ENCODE peak calls at places on chromosomes 1 and 21, in nine cellular contexts. I, B, J, S, N, K, R, P and V are unnamed samples.

GRCh38 chr1:180309338-180309737 is 79.3 kb downstream of the LHX4 start:
- DNase-seq in I (no peak), B (no peak), J (no peak), S (no peak), N (no peak), K (no peak), R (peak), P (no peak), V (no peak)

GRCh38 chr1:38053416-38054091 is 7.0 kb upstream of the POU3F1 start:
- DNase-seq in I (no peak), B (no peak), J (no peak), S (no peak), N (no peak), K (no peak), R (no peak), P (no peak), V (no peak)

GRCh38 chr1:94936861-94937620 is 10.1 kb upstream of the CNN3 start:
- DNase-seq in I (no peak), B (no peak), J (no peak), S (no peak), N (no peak), K (no peak), R (no peak), P (no peak), V (no peak)

GRCh38 chr1:76770979-76771378 is 96.3 kb upstream of the ST6GALNAC5 start:
- DNase-seq in I (no peak), B (no peak), J (no peak), S (no peak), N (no peak), K (no peak), R (no peak), P (no peak), V (no peak)

GRCh38 chr1:94951509-94952208 is 24.7 kb upstream of the CNN3 start:
- DNase-seq in I (no peak), B (no peak), J (no peak), S (no peak), N (no peak), K (no peak), R (no peak), P (no peak), V (no peak)

GRCh38 chr1:54516249-54516920 is 31.6 kb upstream of the ACOT11 start:
- DNase-seq in I (no peak), B (no peak), J (no peak), S (no peak), N (no peak), K (no peak), R (no peak), P (no peak), V (no peak)

GRCh38 chr1:214004014-214004413 is 16.2 kb downstream of the PROX1 start:
- DNase-seq in I (no peak), B (no peak), J (no peak), S (no peak), N (no peak), K (no peak), R (no peak), P (no peak), V (no peak)

GRCh38 chr1:162141273-162142023 is 72.0 kb downstream of the NOS1AP start:
- DNase-seq in I (no peak), B (no peak), J (no peak), S (no peak), N (no peak), K (no peak), R (no peak), P (no peak), V (no peak)

GRCh38 chr1:60425528-60425927 is 352.0 kb upstream of the C1orf87 start:
- DNase-seq in I (peak), B (no peak), J (no peak), S (no peak), N (no peak), K (no peak), R (peak), P (peak), V (no peak)

GRCh38 chr1:221810406-221810805 is 68.5 kb upstream of the DUSP10 start:
- DNase-seq in I (no peak), B (no peak), J (no peak), S (no peak), N (no peak), K (no peak), R (no peak), P (no peak), V (peak)

GRCh38 chr1:42171679-42172266 is 7.2 kb upstream of the GUCA2A start:
- DNase-seq in I (no peak), B (no peak), J (no peak), S (no peak), N (no peak), K (no peak), R (no peak), P (no peak), V (no peak)

GRCh38 chr1:219041819-219042218 is 131.9 kb upstream of the LYPLAL1 start:
- DNase-seq in I (no peak), B (no peak), J (no peak), S (no peak), N (no peak), K (no peak), R (no peak), P (no peak), V (no peak)

GRCh38 chr1:183185941-183186490 is at the start of gene LAMC2:
- DNase-seq in I (peak), B (no peak), J (peak), S (no peak), N (no peak), K (peak), R (peak), P (no peak), V (peak)

GRCh38 chr21:39014751-39015150 is 168.5 kb downstream of the PSMG1 start:
- DNase-seq in I (no peak), B (no peak), J (no peak), S (no peak), N (no peak), K (no peak), R (no peak), P (no peak), V (peak)

GRCh38 chr21:16588433-16588860 is 858.7 kb downstream of the USP25 start:
- DNase-seq in I (peak), B (peak), J (peak), S (no peak), N (no peak), K (peak), R (peak), P (no peak), V (peak)

GRCh38 chr21:45558044-45558721 is 15.9 kb upstream of the SLC19A1 start:
- DNase-seq in I (no peak), B (no peak), J (no peak), S (no peak), N (no peak), K (peak), R (no peak), P (no peak), V (no peak)

GRCh38 chr1:36115200-36115669 is 9.8 kb downstream of the COL8A2 start:
- DNase-seq in I (no peak), B (peak), J (no peak), S (no peak), N (no peak), K (no peak), R (no peak), P (no peak), V (no peak)

GRCh38 chr21:41283211-41283818 is 33.3 kb upstream of the FAM3B start:
- DNase-seq in I (peak), B (no peak), J (no peak), S (peak), N (no peak), K (no peak), R (peak), P (peak), V (peak)

GRCh38 chr1:29673669-29674624 is 437.6 kb downstream of the PTPRU start:
- DNase-seq in I (no peak), B (no peak), J (no peak), S (no peak), N (no peak), K (no peak), R (no peak), P (no peak), V (no peak)

GRCh38 chr1:27161594-27161993 is 6.7 kb upstream of the SLC9A1 start:
- DNase-seq in I (no peak), B (no peak), J (no peak), S (peak), N (no peak), K (no peak), R (no peak), P (peak), V (peak)

GRCh38 chr1:243748706-243749283 is 101.2 kb downstream of the AKT3 start:
- DNase-seq in I (no peak), B (no peak), J (no peak), S (peak), N (no peak), K (no peak), R (peak), P (peak), V (peak)

GRCh38 chr21:27380303-27380702 is 413.4 kb upstream of the ADAMTS5 start:
- DNase-seq in I (no peak), B (no peak), J (no peak), S (no peak), N (no peak), K (no peak), R (no peak), P (no peak), V (no peak)

GRCh38 chr1:73860421-73860950 is 337.5 kb downstream of the LRRIQ3 start:
- DNase-seq in I (no peak), B (no peak), J (no peak), S (no peak), N (no peak), K (no peak), R (no peak), P (no peak), V (no peak)

GRCh38 chr1:31418626-31419025 is 5.6 kb downstream of the SERINC2 start:
- DNase-seq in I (no peak), B (no peak), J (no peak), S (no peak), N (no peak), K (no peak), R (no peak), P (no peak), V (no peak)

GRCh38 chr1:111474106-111474505 is 322 bp downstream of the C1orf162 start:
- DNase-seq in I (no peak), B (no peak), J (no peak), S (no peak), N (no peak), K (no peak), R (no peak), P (no peak), V (no peak)

GRCh38 chr1:46489638-46490602 is at the start of gene DMBX1:
- DNase-seq in I (peak), B (no peak), J (peak), S (no peak), N (no peak), K (no peak), R (peak), P (peak), V (no peak)

GRCh38 chr21:17848228-17848627 is 29.1 kb upstream of the C21orf91 start:
- DNase-seq in I (no peak), B (no peak), J (no peak), S (no peak), N (no peak), K (peak), R (no peak), P (peak), V (peak)